ENCODE peak calls at places on chromosomes 7 and 10, in seven cellular contexts. One of them, this sample, is unnamed.

GRCh38 chr7:7157887-7158271 is 24.5 kb upstream of the C1GALT1 start:
- DNase-seq in NCI-H1930: no peak
- DNase-seq in fibroblast of the aortic adventitia: peak; percentile 78
- DNase-seq in cardiac fibroblast: peak; percentile 85
- DNase-seq in stimulated activated CD8-positive, alpha-beta memory T cell treated with anti-CD3 and anti-CD28 coated beads, Interleukin-15, amount 100 ng/mL, for 24 hours: no peak
- DNase-seq in mesothelial cell of epicardium: no peak
- DNase-seq in nucleus accumbens: no peak
- DNase-seq in this sample: no peak

GRCh38 chr10:14478639-14479038 is 147.9 kb upstream of the FRMD4A start:
- DNase-seq in NCI-H1930: peak; percentile 0
- DNase-seq in fibroblast of the aortic adventitia: peak; percentile 78
- DNase-seq in cardiac fibroblast: peak; percentile 86
- DNase-seq in stimulated activated CD8-positive, alpha-beta memory T cell treated with anti-CD3 and anti-CD28 coated beads, Interleukin-15, amount 100 ng/mL, for 24 hours: no peak
- DNase-seq in mesothelial cell of epicardium: no peak
- DNase-seq in nucleus accumbens: peak; percentile 41
- DNase-seq in this sample: no peak

GRCh38 chr7:27740449-27741086 is 606 bp downstream of the TAX1BP1 start:
- DNase-seq in NCI-H1930: peak; percentile 53
- DNase-seq in fibroblast of the aortic adventitia: peak; percentile 65
- DNase-seq in cardiac fibroblast: peak; percentile 74
- DNase-seq in stimulated activated CD8-positive, alpha-beta memory T cell treated with anti-CD3 and anti-CD28 coated beads, Interleukin-15, amount 100 ng/mL, for 24 hours: peak; percentile 51
- DNase-seq in mesothelial cell of epicardium: peak; percentile 78
- DNase-seq in nucleus accumbens: peak; percentile 74
- DNase-seq in this sample: peak; percentile 57

GRCh38 chr10:26486985-26487850 is 49.1 kb downstream of the APBB1IP start:
- DNase-seq in NCI-H1930: no peak
- DNase-seq in fibroblast of the aortic adventitia: peak; percentile 99
- DNase-seq in cardiac fibroblast: peak; percentile 90
- DNase-seq in stimulated activated CD8-positive, alpha-beta memory T cell treated with anti-CD3 and anti-CD28 coated beads, Interleukin-15, amount 100 ng/mL, for 24 hours: no peak
- DNase-seq in mesothelial cell of epicardium: no peak
- DNase-seq in nucleus accumbens: no peak
- DNase-seq in this sample: no peak

GRCh38 chr10:99667108-99667751 is 7.9 kb downstream of the ENTPD7 start:
- DNase-seq in NCI-H1930: no peak
- DNase-seq in fibroblast of the aortic adventitia: peak; percentile 71
- DNase-seq in cardiac fibroblast: peak; percentile 78
- DNase-seq in stimulated activated CD8-positive, alpha-beta memory T cell treated with anti-CD3 and anti-CD28 coated beads, Interleukin-15, amount 100 ng/mL, for 24 hours: no peak
- DNase-seq in mesothelial cell of epicardium: no peak
- DNase-seq in nucleus accumbens: no peak
- DNase-seq in this sample: no peak

GRCh38 chr10:3719024-3719843 is 65.8 kb downstream of the KLF6 start:
- DNase-seq in NCI-H1930: no peak
- DNase-seq in fibroblast of the aortic adventitia: no peak
- DNase-seq in cardiac fibroblast: no peak
- DNase-seq in stimulated activated CD8-positive, alpha-beta memory T cell treated with anti-CD3 and anti-CD28 coated beads, Interleukin-15, amount 100 ng/mL, for 24 hours: no peak
- DNase-seq in mesothelial cell of epicardium: no peak
- DNase-seq in nucleus accumbens: no peak
- DNase-seq in this sample: no peak

GRCh38 chr10:127576751-127577161 is 27.6 kb downstream of the NPS start:
- DNase-seq in NCI-H1930: no peak
- DNase-seq in fibroblast of the aortic adventitia: no peak
- DNase-seq in cardiac fibroblast: no peak
- DNase-seq in stimulated activated CD8-positive, alpha-beta memory T cell treated with anti-CD3 and anti-CD28 coated beads, Interleukin-15, amount 100 ng/mL, for 24 hours: no peak
- DNase-seq in mesothelial cell of epicardium: no peak
- DNase-seq in nucleus accumbens: no peak
- DNase-seq in this sample: no peak

GRCh38 chr7:47492720-47493119 is 89.2 kb downstream of the TNS3 start:
- DNase-seq in NCI-H1930: no peak
- DNase-seq in fibroblast of the aortic adventitia: no peak
- DNase-seq in cardiac fibroblast: no peak
- DNase-seq in stimulated activated CD8-positive, alpha-beta memory T cell treated with anti-CD3 and anti-CD28 coated beads, Interleukin-15, amount 100 ng/mL, for 24 hours: no peak
- DNase-seq in mesothelial cell of epicardium: no peak
- DNase-seq in nucleus accumbens: no peak
- DNase-seq in this sample: peak; percentile 87

GRCh38 chr10:120262857-120263547 is 194.0 kb upstream of the PLPP4 start:
- DNase-seq in NCI-H1930: no peak
- DNase-seq in fibroblast of the aortic adventitia: no peak
- DNase-seq in cardiac fibroblast: peak; percentile 1
- DNase-seq in stimulated activated CD8-positive, alpha-beta memory T cell treated with anti-CD3 and anti-CD28 coated beads, Interleukin-15, amount 100 ng/mL, for 24 hours: no peak
- DNase-seq in mesothelial cell of epicardium: no peak
- DNase-seq in nucleus accumbens: no peak
- DNase-seq in this sample: no peak

GRCh38 chr10:70969188-70969587 is 80.8 kb upstream of the PCBD1 start:
- DNase-seq in NCI-H1930: no peak
- DNase-seq in fibroblast of the aortic adventitia: no peak
- DNase-seq in cardiac fibroblast: no peak
- DNase-seq in stimulated activated CD8-positive, alpha-beta memory T cell treated with anti-CD3 and anti-CD28 coated beads, Interleukin-15, amount 100 ng/mL, for 24 hours: no peak
- DNase-seq in mesothelial cell of epicardium: no peak
- DNase-seq in nucleus accumbens: no peak
- DNase-seq in this sample: no peak

GRCh38 chr7:47806701-47807103 is 141.6 kb downstream of the PKD1L1 start:
- DNase-seq in NCI-H1930: no peak
- DNase-seq in fibroblast of the aortic adventitia: no peak
- DNase-seq in cardiac fibroblast: no peak
- DNase-seq in stimulated activated CD8-positive, alpha-beta memory T cell treated with anti-CD3 and anti-CD28 coated beads, Interleukin-15, amount 100 ng/mL, for 24 hours: no peak
- DNase-seq in mesothelial cell of epicardium: no peak
- DNase-seq in nucleus accumbens: no peak
- DNase-seq in this sample: no peak

GRCh38 chr10:119113805-119114732 is 10.2 kb downstream of the DENND10 start:
- DNase-seq in NCI-H1930: no peak
- DNase-seq in fibroblast of the aortic adventitia: peak; percentile 89
- DNase-seq in cardiac fibroblast: peak; percentile 98
- DNase-seq in stimulated activated CD8-positive, alpha-beta memory T cell treated with anti-CD3 and anti-CD28 coated beads, Interleukin-15, amount 100 ng/mL, for 24 hours: no peak
- DNase-seq in mesothelial cell of epicardium: no peak
- DNase-seq in nucleus accumbens: no peak
- DNase-seq in this sample: no peak

GRCh38 chr7:41855798-41856197 is 152.9 kb upstream of the INHBA start:
- DNase-seq in NCI-H1930: no peak
- DNase-seq in fibroblast of the aortic adventitia: peak; percentile 15
- DNase-seq in cardiac fibroblast: peak; percentile 41
- DNase-seq in stimulated activated CD8-positive, alpha-beta memory T cell treated with anti-CD3 and anti-CD28 coated beads, Interleukin-15, amount 100 ng/mL, for 24 hours: no peak
- DNase-seq in mesothelial cell of epicardium: no peak
- DNase-seq in nucleus accumbens: no peak
- DNase-seq in this sample: no peak

GRCh38 chr10:12638103-12638502 is 288.8 kb downstream of the CAMK1D start:
- DNase-seq in NCI-H1930: no peak
- DNase-seq in fibroblast of the aortic adventitia: peak; percentile 37
- DNase-seq in cardiac fibroblast: no peak
- DNase-seq in stimulated activated CD8-positive, alpha-beta memory T cell treated with anti-CD3 and anti-CD28 coated beads, Interleukin-15, amount 100 ng/mL, for 24 hours: no peak
- DNase-seq in mesothelial cell of epicardium: no peak
- DNase-seq in nucleus accumbens: no peak
- DNase-seq in this sample: peak; percentile 12

GRCh38 chr10:111277685-111278084 is 200.9 kb downstream of the ADRA2A start:
- DNase-seq in NCI-H1930: no peak
- DNase-seq in fibroblast of the aortic adventitia: no peak
- DNase-seq in cardiac fibroblast: no peak
- DNase-seq in stimulated activated CD8-positive, alpha-beta memory T cell treated with anti-CD3 and anti-CD28 coated beads, Interleukin-15, amount 100 ng/mL, for 24 hours: no peak
- DNase-seq in mesothelial cell of epicardium: no peak
- DNase-seq in nucleus accumbens: no peak
- DNase-seq in this sample: no peak

GRCh38 chr7:1028044-1028770 is 16.1 kb upstream of the GPR146 start:
- DNase-seq in NCI-H1930: peak; percentile 60
- DNase-seq in fibroblast of the aortic adventitia: peak; percentile 81
- DNase-seq in cardiac fibroblast: peak; percentile 86
- DNase-seq in stimulated activated CD8-positive, alpha-beta memory T cell treated with anti-CD3 and anti-CD28 coated beads, Interleukin-15, amount 100 ng/mL, for 24 hours: peak; percentile 64
- DNase-seq in mesothelial cell of epicardium: peak; percentile 87
- DNase-seq in nucleus accumbens: peak; percentile 79
- DNase-seq in this sample: peak; percentile 28

GRCh38 chr10:22712959-22713852 is 1.2 kb downstream of the PIP4K2A start:
- DNase-seq in NCI-H1930: no peak
- DNase-seq in fibroblast of the aortic adventitia: no peak
- DNase-seq in cardiac fibroblast: peak; percentile 55
- DNase-seq in stimulated activated CD8-positive, alpha-beta memory T cell treated with anti-CD3 and anti-CD28 coated beads, Interleukin-15, amount 100 ng/mL, for 24 hours: no peak
- DNase-seq in mesothelial cell of epicardium: peak; percentile 30
- DNase-seq in nucleus accumbens: peak; percentile 65
- DNase-seq in this sample: no peak